ENCODE peak calls at places on chromosomes 1 and 21, in five cellular contexts. A is astrocyte of the spinal cord; Q is CD8-positive, alpha-beta memory T cell; O is OCI-LY7; X is lower lobe of right lung. R is an unnamed sample.
A peak's percentile ranks its signal among the peaks of the same experiment; 100 is the strongest.

GRCh38 chr1:23838401-23838866 is 13.2 kb upstream of the HMGCL start:
- DNase-seq in X (peak; percentile 79), O (peak; percentile 78), Q (peak; percentile 72), A (peak; percentile 8), R (peak; percentile 69)

GRCh38 chr1:42328916-42329496 is 6.0 kb downstream of the FOXJ3 start:
- DNase-seq in A (no peak), O (no peak), X (no peak), Q (no peak), R (no peak)

GRCh38 chr21:42499430-42500106 is 3.5 kb upstream of the RSPH1 start:
- DNase-seq in O (no peak), A (no peak), Q (no peak), X (no peak), R (no peak)

GRCh38 chr1:197041486-197042353 is 25.3 kb downstream of the F13B start:
- DNase-seq in A (no peak), O (no peak), Q (no peak), X (no peak), R (peak; percentile 12)

GRCh38 chr1:43968348-43968948 is 1.4 kb upstream of the DPH2 start:
- DNase-seq in X (no peak), O (no peak), A (no peak), Q (no peak), R (no peak)

GRCh38 chr1:76901158-76901767 is 34.0 kb downstream of the ST6GALNAC5 start:
- DNase-seq in O (peak; percentile 55), A (peak; percentile 67), Q (peak; percentile 7), X (no peak), R (peak; percentile 7)

GRCh38 chr1:99786751-99787501 is 20.5 kb upstream of the FRRS1 start:
- DNase-seq in X (no peak), O (peak; percentile 23), Q (no peak), A (no peak), R (peak; percentile 60)

GRCh38 chr1:203531063-203531462 is 37.1 kb downstream of the OPTC start:
- DNase-seq in O (no peak), Q (no peak), A (no peak), X (no peak), R (no peak)

GRCh38 chr1:156865865-156866678 is 5.4 kb downstream of the NTRK1 start:
- DNase-seq in X (no peak), A (no peak), Q (no peak), O (no peak), R (no peak)

GRCh38 chr1:187891993-187892392 is 1063.2 kb downstream of the PLA2G4A start:
- DNase-seq in O (no peak), X (no peak), Q (no peak), A (no peak), R (no peak)

GRCh38 chr1:231121533-231121932 is 40.3 kb upstream of the TRIM67 start:
- DNase-seq in Q (no peak), A (no peak), O (no peak), X (no peak), R (no peak)

GRCh38 chr1:68279846-68280245 is 47.5 kb upstream of the WLS start:
- DNase-seq in O (no peak), Q (no peak), A (no peak), X (no peak), R (no peak)

GRCh38 chr1:94871031-94871430 is 50.9 kb downstream of the SLC44A3 start:
- DNase-seq in O (no peak), A (peak; percentile 70), Q (no peak), X (no peak), R (no peak)

GRCh38 chr1:87899746-87900145 is 571.1 kb downstream of the LMO4 start:
- DNase-seq in Q (no peak), X (no peak), A (no peak), O (no peak), R (no peak)

GRCh38 chr21:41933259-41934079 is 20.3 kb downstream of the C2CD2 start:
- DNase-seq in Q (no peak), X (no peak), O (no peak), A (no peak), R (no peak)

GRCh38 chr1:1357871-1358432 is 403 bp downstream of the MXRA8 start:
- DNase-seq in A (no peak), Q (no peak), O (no peak), X (no peak), R (no peak)
- H3K4me3 ChIP-seq in A (peak overlapping the region; percentile 77), Q (no peak overlapping the region), O (no peak overlapping the region), X (peak overlapping the region; percentile 60), R (no peak overlapping the region)

GRCh38 chr1:2212167-2212541 is 16.0 kb upstream of the SKI start:
- DNase-seq in A (no peak), O (no peak), Q (no peak), X (peak; percentile 56), R (peak; percentile 6)
- H3K4me3 ChIP-seq in A (peak overlapping the region; percentile 10), O (no peak overlapping the region), Q (no peak overlapping the region), X (peak overlapping the region; percentile 43), R (no peak overlapping the region)

GRCh38 chr1:154500533-154500932 is 1.5 kb upstream of the TDRD10 start:
- DNase-seq in O (no peak), A (no peak), Q (no peak), X (no peak), R (no peak)
- H3K4me3 ChIP-seq in O (no peak overlapping the region), A (no peak overlapping the region), Q (no peak overlapping the region), X (peak overlapping the region; percentile 72), R (no peak overlapping the region)

GRCh38 chr1:84584126-84584525 is 9.9 kb upstream of the CTBS start:
- DNase-seq in X (no peak), A (no peak), O (no peak), Q (no peak), R (no peak)

GRCh38 chr1:84583648-84584047 is 9.4 kb upstream of the CTBS start:
- DNase-seq in Q (no peak), A (peak; percentile 31), X (no peak), O (no peak), R (no peak)

GRCh38 chr1:84585803-84586202 is 11.6 kb upstream of the CTBS start:
- DNase-seq in X (no peak), A (no peak), O (no peak), Q (no peak), R (no peak)

GRCh38 chr1:84581648-84582047 is 7.4 kb upstream of the CTBS start:
- DNase-seq in Q (no peak), O (no peak), X (no peak), A (no peak), R (no peak)

DNA sequence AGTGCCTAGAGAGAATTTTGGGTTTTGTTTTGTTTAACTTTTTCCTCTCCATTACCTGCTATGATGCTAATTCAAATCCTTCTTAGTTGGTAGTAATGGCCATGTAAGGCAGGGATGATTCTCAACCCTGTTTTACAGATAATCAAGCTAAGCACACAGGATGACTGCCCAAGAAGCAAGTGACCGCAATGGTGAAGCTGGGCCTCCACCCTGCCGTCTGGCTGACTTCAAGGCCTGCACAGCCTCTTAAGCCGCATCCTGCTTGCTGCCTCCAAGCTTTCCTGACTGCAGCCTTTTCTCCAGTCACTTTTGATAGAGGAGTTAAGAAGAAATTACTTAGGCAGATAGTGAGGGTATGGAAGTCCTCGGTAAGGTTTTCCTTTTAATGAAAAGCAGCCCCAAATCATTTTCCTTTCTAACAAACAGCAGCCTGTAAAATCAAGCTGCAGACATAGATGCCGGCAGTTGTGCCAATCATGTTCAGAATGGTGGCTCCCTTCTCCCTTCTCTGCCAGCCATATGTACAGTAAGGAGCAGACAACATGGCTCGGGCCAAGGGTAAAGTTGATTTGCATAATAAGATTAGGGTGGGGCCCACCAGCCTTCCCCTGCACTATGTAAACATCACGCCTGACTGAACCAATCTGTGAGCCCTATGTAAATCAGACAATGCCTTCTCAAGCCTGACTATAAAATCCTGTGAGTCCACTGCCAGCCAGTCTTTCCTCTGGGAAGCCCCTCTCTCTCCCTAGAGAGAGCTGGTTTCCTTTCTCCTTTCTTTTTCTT is 8.8 kb upstream of the CTBS start:
- DNase-seq in A (no peak), X (no peak), Q (no peak), O (peak; percentile 4), R (no peak)
- H3K4me3 ChIP-seq in A (no peak overlapping the region), X (no peak overlapping the region), Q (no peak overlapping the region), O (no peak overlapping the region), R (no peak overlapping the region)

GRCh38 chr1:233111731-233112130 is 161.3 kb downstream of the NTPCR start:
- DNase-seq in A (no peak), X (no peak), Q (no peak), O (no peak), R (no peak)
- H3K4me3 ChIP-seq in A (no peak overlapping the region), X (no peak overlapping the region), Q (no peak overlapping the region), O (no peak overlapping the region), R (no peak overlapping the region)